ENCODE peak calls at places on chromosomes 4 and X, in five cellular contexts. One of them, this sample, is unnamed.

GRCh38 chrX:118552501-118552900 is 56.9 kb downstream of the DOCK11 start:
- DNase-seq in coronary artery: no peak
- DNase-seq in mesothelial cell of epicardium: no peak
- DNase-seq in cardiac fibroblast: peak; percentile 82
- DNase-seq in fibroblast of lung: peak; percentile 82
- DNase-seq in this sample: no peak

GRCh38 chr4:26789208-26789607 is 71.4 kb upstream of the STIM2 start:
- DNase-seq in coronary artery: no peak
- DNase-seq in mesothelial cell of epicardium: no peak
- DNase-seq in cardiac fibroblast: no peak
- DNase-seq in fibroblast of lung: peak; percentile 18
- DNase-seq in this sample: no peak

GRCh38 chrX:30573125-30573524 is 4.4 kb downstream of the TASL start:
- DNase-seq in coronary artery: no peak
- DNase-seq in mesothelial cell of epicardium: no peak
- DNase-seq in cardiac fibroblast: no peak
- DNase-seq in fibroblast of lung: no peak
- DNase-seq in this sample: no peak

GRCh38 chrX:54248309-54248708 is 65.3 kb upstream of the FAM120C start:
- DNase-seq in coronary artery: no peak
- DNase-seq in mesothelial cell of epicardium: no peak
- DNase-seq in cardiac fibroblast: peak; percentile 48
- DNase-seq in fibroblast of lung: peak; percentile 48
- DNase-seq in this sample: no peak

GRCh38 chrX:124507276-124507675 is 160.9 kb downstream of the SH2D1A start:
- DNase-seq in coronary artery: no peak
- DNase-seq in mesothelial cell of epicardium: no peak
- DNase-seq in cardiac fibroblast: no peak
- DNase-seq in fibroblast of lung: no peak
- DNase-seq in this sample: no peak

GRCh38 chrX:45306794-45307193 is 106.1 kb upstream of the DIPK2B start:
- DNase-seq in coronary artery: no peak
- DNase-seq in mesothelial cell of epicardium: no peak
- DNase-seq in cardiac fibroblast: no peak
- DNase-seq in fibroblast of lung: peak; percentile 2
- DNase-seq in this sample: no peak

GRCh38 chr4:109214622-109215350 is 87.7 kb downstream of the COL25A1 start:
- DNase-seq in coronary artery: no peak
- DNase-seq in mesothelial cell of epicardium: no peak
- DNase-seq in cardiac fibroblast: peak; percentile 17
- DNase-seq in fibroblast of lung: peak; percentile 54
- DNase-seq in this sample: no peak

GRCh38 chrX:28177202-28177601 is 196.0 kb upstream of the DCAF8L1 start:
- DNase-seq in coronary artery: no peak
- DNase-seq in mesothelial cell of epicardium: no peak
- DNase-seq in cardiac fibroblast: peak; percentile 0
- DNase-seq in fibroblast of lung: no peak
- DNase-seq in this sample: no peak

GRCh38 chrX:55488268-55488558 is 1.4 kb downstream of the USP51 start:
- DNase-seq in coronary artery: no peak
- DNase-seq in mesothelial cell of epicardium: no peak
- DNase-seq in cardiac fibroblast: no peak
- DNase-seq in fibroblast of lung: no peak
- DNase-seq in this sample: no peak

GRCh38 chr4:39637572-39638357 is 900 bp downstream of the SMIM14 start:
- DNase-seq in coronary artery: peak; percentile 83
- DNase-seq in mesothelial cell of epicardium: peak; percentile 43
- DNase-seq in cardiac fibroblast: peak; percentile 73
- DNase-seq in fibroblast of lung: peak; percentile 78
- DNase-seq in this sample: no peak

GRCh38 chr4:47913858-47914218 is 545 bp downstream of the NFXL1 start:
- DNase-seq in coronary artery: peak; percentile 77
- DNase-seq in mesothelial cell of epicardium: peak; percentile 27
- DNase-seq in cardiac fibroblast: no peak
- DNase-seq in fibroblast of lung: peak; percentile 12
- DNase-seq in this sample: peak; percentile 70

GRCh38 chr4:67632492-67632891 is 68.5 kb downstream of the UBA6 start:
- DNase-seq in coronary artery: no peak
- DNase-seq in mesothelial cell of epicardium: no peak
- DNase-seq in cardiac fibroblast: no peak
- DNase-seq in fibroblast of lung: no peak
- DNase-seq in this sample: no peak

GRCh38 chr4:164731827-164732474 is 22.0 kb upstream of the SMIM31 start:
- DNase-seq in coronary artery: no peak
- DNase-seq in mesothelial cell of epicardium: peak; percentile 21
- DNase-seq in cardiac fibroblast: peak; percentile 57
- DNase-seq in fibroblast of lung: peak; percentile 23
- DNase-seq in this sample: peak; percentile 69

GRCh38 chr4:102640669-102641068 is 120.1 kb downstream of the MANBA start:
- DNase-seq in coronary artery: no peak
- DNase-seq in mesothelial cell of epicardium: no peak
- DNase-seq in cardiac fibroblast: peak; percentile 73
- DNase-seq in fibroblast of lung: peak; percentile 81
- DNase-seq in this sample: no peak

GRCh38 chrX:17580529-17581155 is 156.7 kb upstream of the SCML1 start:
- DNase-seq in coronary artery: no peak
- DNase-seq in mesothelial cell of epicardium: no peak
- DNase-seq in cardiac fibroblast: peak; percentile 76
- DNase-seq in fibroblast of lung: peak; percentile 90
- DNase-seq in this sample: no peak

GRCh38 chr4:130722370-130722769 is 1626.4 kb downstream of the C4orf33 start:
- DNase-seq in coronary artery: no peak
- DNase-seq in mesothelial cell of epicardium: no peak
- DNase-seq in cardiac fibroblast: peak; percentile 29
- DNase-seq in fibroblast of lung: no peak
- DNase-seq in this sample: no peak

GRCh38 chrX:102129473-102129872 is 4.0 kb downstream of the TCEAL2 start:
- DNase-seq in coronary artery: no peak
- DNase-seq in mesothelial cell of epicardium: no peak
- DNase-seq in cardiac fibroblast: peak; percentile 26
- DNase-seq in fibroblast of lung: no peak
- DNase-seq in this sample: no peak

GRCh38 chrX:99371976-99372595 is 1038.0 kb downstream of the PCDH19 start:
- DNase-seq in coronary artery: no peak
- DNase-seq in mesothelial cell of epicardium: no peak
- DNase-seq in cardiac fibroblast: no peak
- DNase-seq in fibroblast of lung: no peak
- DNase-seq in this sample: no peak

GRCh38 chr4:153126137-153126536 is 78.1 kb upstream of the TRIM2 start:
- DNase-seq in coronary artery: no peak
- DNase-seq in mesothelial cell of epicardium: no peak
- DNase-seq in cardiac fibroblast: no peak
- DNase-seq in fibroblast of lung: peak; percentile 33
- DNase-seq in this sample: no peak

GRCh38 chr4:69984030-69984443 is 11.7 kb upstream of the STATH start:
- DNase-seq in coronary artery: no peak
- DNase-seq in mesothelial cell of epicardium: no peak
- DNase-seq in cardiac fibroblast: peak; percentile 62
- DNase-seq in fibroblast of lung: peak; percentile 58
- DNase-seq in this sample: no peak

GRCh38 chrX:77493677-77494553 is 46.7 kb downstream of the FGF16 start:
- DNase-seq in coronary artery: no peak
- DNase-seq in mesothelial cell of epicardium: peak; percentile 25
- DNase-seq in cardiac fibroblast: peak; percentile 59
- DNase-seq in fibroblast of lung: peak; percentile 82
- DNase-seq in this sample: no peak

GRCh38 chr4:136484996-136485395 is 1047.3 kb downstream of the PCDH18 start:
- DNase-seq in coronary artery: no peak
- DNase-seq in mesothelial cell of epicardium: no peak
- DNase-seq in cardiac fibroblast: peak; percentile 25
- DNase-seq in fibroblast of lung: peak; percentile 34
- DNase-seq in this sample: no peak

GRCh38 chr4:13922459-13922858 is 294.9 kb upstream of the BOD1L1 start:
- DNase-seq in coronary artery: no peak
- DNase-seq in mesothelial cell of epicardium: no peak
- DNase-seq in cardiac fibroblast: no peak
- DNase-seq in fibroblast of lung: no peak
- DNase-seq in this sample: no peak

GRCh38 chr4:2461246-2461960 is 7.5 kb upstream of the RNF4 start:
- DNase-seq in coronary artery: no peak
- DNase-seq in mesothelial cell of epicardium: no peak
- DNase-seq in cardiac fibroblast: no peak
- DNase-seq in fibroblast of lung: no peak
- DNase-seq in this sample: no peak

GRCh38 chr4:2462992-2463762 is 5.7 kb upstream of the RNF4 start:
- DNase-seq in coronary artery: no peak
- DNase-seq in mesothelial cell of epicardium: no peak
- DNase-seq in cardiac fibroblast: no peak
- DNase-seq in fibroblast of lung: no peak
- DNase-seq in this sample: no peak

GRCh38 chr4:2465032-2465431 is 3.9 kb upstream of the RNF4 start:
- DNase-seq in coronary artery: no peak
- DNase-seq in mesothelial cell of epicardium: no peak
- DNase-seq in cardiac fibroblast: no peak
- DNase-seq in fibroblast of lung: no peak
- DNase-seq in this sample: no peak

GRCh38 chr4:2459589-2460349 is 9.1 kb upstream of the RNF4 start:
- DNase-seq in coronary artery: no peak
- DNase-seq in mesothelial cell of epicardium: no peak
- DNase-seq in cardiac fibroblast: no peak
- DNase-seq in fibroblast of lung: no peak
- DNase-seq in this sample: peak; percentile 66

DNA sequence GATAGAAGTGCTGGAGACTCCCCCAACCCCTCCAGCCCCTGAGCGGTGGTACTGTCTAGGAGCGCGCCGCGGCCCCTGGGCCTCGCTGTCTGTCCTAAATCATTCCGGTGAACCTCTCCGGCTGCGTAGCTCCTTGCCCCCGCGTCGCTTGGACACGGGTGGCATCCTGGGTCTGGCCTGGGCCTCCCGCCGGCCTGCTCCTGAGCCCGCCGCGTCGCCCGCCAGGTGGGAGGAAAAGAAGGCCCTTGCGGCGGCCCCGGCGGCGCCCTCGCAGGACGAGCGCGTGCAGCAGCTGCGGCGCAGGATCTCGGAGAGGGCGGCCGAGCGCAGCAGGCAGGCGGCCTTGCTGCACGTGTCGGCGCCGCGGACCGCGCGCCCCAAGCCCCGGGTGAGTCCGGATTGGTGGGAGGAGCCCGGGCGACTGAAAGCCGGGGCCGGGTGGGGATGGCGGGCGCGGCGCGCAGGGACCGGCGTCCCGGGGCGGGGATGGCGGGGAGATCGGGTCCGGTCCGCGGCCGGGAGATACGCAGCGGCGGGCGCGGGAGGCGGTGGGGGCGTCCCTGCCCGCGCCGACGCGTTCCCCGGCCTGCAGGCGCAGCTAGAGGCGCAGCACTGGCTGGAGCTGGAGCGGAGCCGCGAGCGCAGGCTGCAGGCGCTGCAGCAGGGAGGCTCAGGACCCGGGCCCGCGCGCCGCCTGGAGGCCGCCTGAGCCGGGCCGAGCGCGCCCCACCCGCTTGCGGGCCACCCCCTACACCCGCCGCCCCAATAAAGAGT is 6.5 kb upstream of the RNF4 start:
- DNase-seq in coronary artery: no peak
- DNase-seq in mesothelial cell of epicardium: peak; percentile 54
- DNase-seq in cardiac fibroblast: peak; percentile 67
- DNase-seq in fibroblast of lung: peak; percentile 79
- DNase-seq in this sample: peak; percentile 79
- TF ChIP-seq CTCF in coronary artery: peak; percentile 48
- TF ChIP-seq CTCF in mesothelial cell of epicardium: no peak
- TF ChIP-seq CTCF in cardiac fibroblast: peak; percentile 11
- TF ChIP-seq CTCF in fibroblast of lung: peak; percentile 25
- TF ChIP-seq CTCF in this sample: peak; percentile 74

GRCh38 chrX:155577682-155578081 is 35.1 kb downstream of the TMLHE start:
- DNase-seq in coronary artery: no peak
- DNase-seq in mesothelial cell of epicardium: no peak
- DNase-seq in cardiac fibroblast: no peak
- DNase-seq in fibroblast of lung: no peak
- DNase-seq in this sample: no peak
- TF ChIP-seq CTCF in coronary artery: no peak
- TF ChIP-seq CTCF in mesothelial cell of epicardium: no peak
- TF ChIP-seq CTCF in cardiac fibroblast: no peak
- TF ChIP-seq CTCF in fibroblast of lung: no peak
- TF ChIP-seq CTCF in this sample: no peak

DNA sequence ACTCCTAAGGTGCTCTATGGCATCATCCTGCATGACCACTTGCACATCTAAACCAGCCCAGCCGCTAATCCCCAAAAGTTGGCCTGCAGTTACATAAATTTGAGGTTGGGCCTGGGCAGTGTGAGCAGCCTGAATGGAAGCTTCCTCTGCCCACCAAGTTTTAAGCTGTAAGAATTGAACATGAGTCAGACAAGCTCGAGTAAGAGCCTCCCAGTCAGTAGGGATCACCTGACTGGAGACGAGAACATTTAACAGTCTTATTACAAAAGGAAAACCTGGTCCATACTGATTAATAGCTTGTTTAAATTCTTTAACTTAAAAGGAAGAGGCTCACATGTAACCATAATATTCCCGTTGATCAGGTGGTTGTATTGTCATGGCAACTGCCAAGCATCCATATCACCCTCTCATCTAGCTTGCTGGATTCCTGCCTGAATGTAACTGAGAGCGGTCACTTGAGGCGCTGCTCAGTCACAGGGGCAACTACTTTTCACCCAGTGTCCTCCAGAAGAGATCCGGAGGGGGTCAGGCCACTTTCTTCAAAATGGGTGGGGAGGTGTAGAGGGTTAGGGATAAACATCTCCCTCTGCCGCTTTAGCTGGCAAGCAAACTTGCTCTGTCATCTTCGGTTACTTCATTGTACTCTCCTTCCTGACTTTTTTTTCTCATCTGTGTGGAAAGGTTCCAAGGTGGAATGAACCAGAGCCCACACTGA is 56.6 kb upstream of the WDR1 start:
- DNase-seq in coronary artery: no peak
- DNase-seq in mesothelial cell of epicardium: no peak
- DNase-seq in cardiac fibroblast: peak; percentile 86
- DNase-seq in fibroblast of lung: peak; percentile 24
- DNase-seq in this sample: no peak
- TF ChIP-seq CTCF in coronary artery: no peak
- TF ChIP-seq CTCF in mesothelial cell of epicardium: no peak
- TF ChIP-seq CTCF in cardiac fibroblast: peak; percentile 28
- TF ChIP-seq CTCF in fibroblast of lung: no peak
- TF ChIP-seq CTCF in this sample: no peak

GRCh38 chr4:158068063-158068462 is 104.8 kb downstream of the GASK1B start:
- DNase-seq in coronary artery: no peak
- DNase-seq in mesothelial cell of epicardium: no peak
- DNase-seq in cardiac fibroblast: peak; percentile 36
- DNase-seq in fibroblast of lung: peak; percentile 63
- DNase-seq in this sample: no peak

GRCh38 chr4:158065603-158066002 is 107.2 kb downstream of the GASK1B start:
- DNase-seq in coronary artery: no peak
- DNase-seq in mesothelial cell of epicardium: no peak
- DNase-seq in cardiac fibroblast: no peak
- DNase-seq in fibroblast of lung: no peak
- DNase-seq in this sample: no peak

GRCh38 chr4:158067646-158068045 is 105.2 kb downstream of the GASK1B start:
- DNase-seq in coronary artery: no peak
- DNase-seq in mesothelial cell of epicardium: no peak
- DNase-seq in cardiac fibroblast: no peak
- DNase-seq in fibroblast of lung: peak; percentile 61
- DNase-seq in this sample: no peak

DNA sequence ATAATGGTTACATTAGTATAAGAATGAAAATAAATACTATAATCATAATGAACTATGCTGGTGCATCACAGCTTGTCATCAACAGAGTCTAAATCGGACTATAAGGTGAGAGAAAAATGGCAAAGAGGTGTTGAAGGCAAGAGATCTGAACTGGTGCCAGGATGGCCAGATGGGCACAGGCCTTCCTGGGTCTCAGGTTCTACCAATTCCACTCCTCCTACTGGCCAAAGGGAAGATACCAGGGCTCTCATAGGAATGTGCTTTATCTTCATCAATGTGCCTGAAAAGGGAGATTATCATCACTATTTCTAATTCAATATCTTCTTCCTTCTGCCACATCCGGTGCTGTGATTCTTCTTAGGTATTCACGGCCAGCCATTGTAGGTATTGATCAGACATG is 107.6 kb downstream of the GASK1B start:
- DNase-seq in coronary artery: no peak
- DNase-seq in mesothelial cell of epicardium: no peak
- DNase-seq in cardiac fibroblast: no peak
- DNase-seq in fibroblast of lung: no peak
- DNase-seq in this sample: no peak
- TF ChIP-seq CTCF in coronary artery: no peak
- TF ChIP-seq CTCF in mesothelial cell of epicardium: no peak
- TF ChIP-seq CTCF in cardiac fibroblast: peak; percentile 9
- TF ChIP-seq CTCF in fibroblast of lung: no peak
- TF ChIP-seq CTCF in this sample: no peak